ENCODE peak calls at places on chromosomes 1 and 21, in six cellular contexts. One of them, this sample, is unnamed.

GRCh38 chr1:150176593-150176992 is 26.9 kb downstream of the PLEKHO1 start:
- DNase-seq in HCT116: no peak
- DNase-seq in fibroblast of mammary gland: peak
- DNase-seq in memory B cell: no peak
- DNase-seq in PC-3: no peak
- DNase-seq in CD8-positive, alpha-beta T cell: no peak
- DNase-seq in this sample: peak

GRCh38 chr21:17931080-17931479 is 111.9 kb upstream of the C21orf91 start:
- DNase-seq in HCT116: peak
- DNase-seq in memory B cell: no peak
- DNase-seq in fibroblast of mammary gland: no peak
- DNase-seq in PC-3: peak
- DNase-seq in CD8-positive, alpha-beta T cell: no peak
- DNase-seq in this sample: no peak

GRCh38 chr21:46667191-46667734 is 31.8 kb downstream of the PRMT2 start:
- DNase-seq in PC-3: peak
- DNase-seq in memory B cell: no peak
- DNase-seq in HCT116: no peak
- DNase-seq in CD8-positive, alpha-beta T cell: no peak
- DNase-seq in fibroblast of mammary gland: peak
- DNase-seq in this sample: peak

GRCh38 chr1:217224201-217224600 is 406.7 kb downstream of the GPATCH2 start:
- DNase-seq in HCT116: no peak
- DNase-seq in memory B cell: no peak
- DNase-seq in fibroblast of mammary gland: no peak
- DNase-seq in PC-3: no peak
- DNase-seq in CD8-positive, alpha-beta T cell: no peak
- DNase-seq in this sample: no peak

GRCh38 chr1:88873737-88874374 is 17.5 kb downstream of the GTF2B start:
- DNase-seq in CD8-positive, alpha-beta T cell: no peak
- DNase-seq in fibroblast of mammary gland: no peak
- DNase-seq in PC-3: no peak
- DNase-seq in memory B cell: no peak
- DNase-seq in HCT116: no peak
- DNase-seq in this sample: no peak

GRCh38 chr1:160837558-160838205 is 25.0 kb downstream of the CD244 start:
- DNase-seq in HCT116: peak
- DNase-seq in CD8-positive, alpha-beta T cell: peak
- DNase-seq in memory B cell: peak
- DNase-seq in PC-3: peak
- DNase-seq in fibroblast of mammary gland: no peak
- DNase-seq in this sample: no peak

GRCh38 chr1:9080704-9081291 is 11.4 kb upstream of the SLC2A5 start:
- DNase-seq in PC-3: peak
- DNase-seq in CD8-positive, alpha-beta T cell: no peak
- DNase-seq in memory B cell: no peak
- DNase-seq in fibroblast of mammary gland: no peak
- DNase-seq in HCT116: peak
- DNase-seq in this sample: peak

GRCh38 chr1:212977781-212978645 is 27.7 kb downstream of the VASH2 start:
- DNase-seq in fibroblast of mammary gland: no peak
- DNase-seq in memory B cell: no peak
- DNase-seq in CD8-positive, alpha-beta T cell: no peak
- DNase-seq in PC-3: no peak
- DNase-seq in HCT116: no peak
- DNase-seq in this sample: no peak

GRCh38 chr1:113333056-113333455 is 57.3 kb upstream of the MAGI3 start:
- DNase-seq in fibroblast of mammary gland: no peak
- DNase-seq in memory B cell: no peak
- DNase-seq in PC-3: no peak
- DNase-seq in CD8-positive, alpha-beta T cell: no peak
- DNase-seq in HCT116: no peak
- DNase-seq in this sample: no peak

GRCh38 chr21:41681336-41681801 is 85.5 kb downstream of the RIPK4 start:
- DNase-seq in fibroblast of mammary gland: no peak
- DNase-seq in HCT116: no peak
- DNase-seq in PC-3: peak
- DNase-seq in CD8-positive, alpha-beta T cell: no peak
- DNase-seq in memory B cell: no peak
- DNase-seq in this sample: no peak

GRCh38 chr1:232969791-232970190 is 19.4 kb downstream of the NTPCR start:
- DNase-seq in CD8-positive, alpha-beta T cell: no peak
- DNase-seq in fibroblast of mammary gland: peak
- DNase-seq in HCT116: no peak
- DNase-seq in memory B cell: no peak
- DNase-seq in PC-3: no peak
- DNase-seq in this sample: no peak

GRCh38 chr1:225572422-225572821 is 80.5 kb downstream of the ENAH start:
- DNase-seq in HCT116: no peak
- DNase-seq in memory B cell: no peak
- DNase-seq in CD8-positive, alpha-beta T cell: no peak
- DNase-seq in PC-3: peak
- DNase-seq in fibroblast of mammary gland: peak
- DNase-seq in this sample: peak

GRCh38 chr1:4467241-4467640 is 187.2 kb upstream of the AJAP1 start:
- DNase-seq in fibroblast of mammary gland: no peak
- DNase-seq in CD8-positive, alpha-beta T cell: no peak
- DNase-seq in HCT116: no peak
- DNase-seq in PC-3: no peak
- DNase-seq in memory B cell: no peak
- DNase-seq in this sample: no peak

GRCh38 chr1:19981507-19982312 is 2.3 kb upstream of the PLA2G2A start:
- DNase-seq in PC-3: no peak
- DNase-seq in CD8-positive, alpha-beta T cell: no peak
- DNase-seq in memory B cell: no peak
- DNase-seq in fibroblast of mammary gland: no peak
- DNase-seq in HCT116: no peak
- DNase-seq in this sample: no peak

GRCh38 chr1:161915051-161915503 is 108.6 kb downstream of the OLFML2B start:
- DNase-seq in PC-3: no peak
- DNase-seq in CD8-positive, alpha-beta T cell: no peak
- DNase-seq in memory B cell: no peak
- DNase-seq in fibroblast of mammary gland: peak
- DNase-seq in HCT116: no peak
- DNase-seq in this sample: no peak

GRCh38 chr21:41439245-41439644 is 13.2 kb downstream of the MX1 start:
- DNase-seq in PC-3: no peak
- DNase-seq in memory B cell: no peak
- DNase-seq in CD8-positive, alpha-beta T cell: no peak
- DNase-seq in HCT116: no peak
- DNase-seq in fibroblast of mammary gland: peak
- DNase-seq in this sample: no peak

GRCh38 chr1:16905112-16905855 is 9.5 kb downstream of the RNU1-2 start:
- DNase-seq in HCT116: peak
- DNase-seq in memory B cell: peak
- DNase-seq in PC-3: peak
- DNase-seq in fibroblast of mammary gland: peak
- DNase-seq in CD8-positive, alpha-beta T cell: peak
- DNase-seq in this sample: peak